ENCODE peak calls at places on chromosome 14, in eight cellular contexts. V is neural progenitor cell, U is K562, C is SK-N-SH, Q is GM23248, O is MM.1S, H is H1, W is mammary epithelial cell. P is an unnamed sample.

GRCh38 chr14:104930526-104931322 is 6.0 kb downstream of the PLD4 start:
- DNase-seq in V (no peak), U (no peak), C (no peak), Q (no peak), O (no peak), H (no peak), W (no peak), P (no peak)

GRCh38 chr14:81953419-81953818 is 419.8 kb upstream of the SEL1L start:
- DNase-seq in V (peak; percentile 67), U (no peak), C (no peak), Q (no peak), O (no peak), H (no peak), W (no peak), P (no peak)

GRCh38 chr14:68231832-68232642 is 412.5 kb downstream of the RAD51B start:
- DNase-seq in V (no peak), U (no peak), C (no peak), Q (peak; percentile 67), O (no peak), H (no peak), W (peak; percentile 35), P (no peak)

GRCh38 chr14:58770501-58770982 is 132.8 kb downstream of the DACT1 start:
- DNase-seq in V (no peak), U (no peak), C (no peak), Q (no peak), O (no peak), H (no peak), W (no peak), P (no peak)

GRCh38 chr14:49050836-49051235 is 535.3 kb downstream of the RPS29 start:
- DNase-seq in V (no peak), U (no peak), C (no peak), Q (peak; percentile 8), O (no peak), H (no peak), W (no peak), P (no peak)

GRCh38 chr14:26605602-26606001 is 7.8 kb upstream of the NOVA1 start:
- DNase-seq in V (peak; percentile 58), U (no peak), C (no peak), Q (no peak), O (no peak), H (no peak), W (no peak), P (no peak)

GRCh38 chr14:99252940-99253868 is 18.8 kb downstream of the BCL11B start:
- DNase-seq in V (no peak), U (no peak), C (no peak), Q (no peak), O (no peak), H (no peak), W (no peak), P (no peak)

GRCh38 chr14:27040552-27040951 is 442.7 kb upstream of the NOVA1 start:
- DNase-seq in V (no peak), U (no peak), C (no peak), Q (no peak), O (no peak), H (no peak), W (no peak), P (no peak)

GRCh38 chr14:68733086-68733621 is 59.7 kb downstream of the ZFP36L1 start:
- DNase-seq in V (no peak), U (no peak), C (no peak), Q (no peak), O (no peak), H (no peak), W (peak; percentile 48), P (no peak)

GRCh38 chr14:59107819-59108218 is 80.6 kb upstream of the DAAM1 start:
- DNase-seq in V (no peak), U (no peak), C (no peak), Q (no peak), O (peak; percentile 50), H (no peak), W (no peak), P (no peak)

GRCh38 chr14:53599221-53599945 is 357.2 kb downstream of the BMP4 start:
- DNase-seq in V (no peak), U (no peak), C (no peak), Q (no peak), O (no peak), H (no peak), W (no peak), P (no peak)

GRCh38 chr14:103537175-103537990 is 8.4 kb downstream of the TRMT61A start:
- DNase-seq in V (no peak), U (no peak), C (no peak), Q (peak; percentile 74), O (no peak), H (no peak), W (no peak), P (no peak)

GRCh38 chr14:34688470-34689206 is 25.8 kb downstream of the CFL2 start:
- DNase-seq in V (no peak), U (no peak), C (no peak), Q (no peak), O (no peak), H (no peak), W (no peak), P (no peak)

GRCh38 chr14:34692898-34693227 is 21.5 kb downstream of the CFL2 start:
- DNase-seq in V (no peak), U (no peak), C (no peak), Q (no peak), O (no peak), H (no peak), W (no peak), P (no peak)

GRCh38 chr14:34691173-34691572 is 23.2 kb downstream of the CFL2 start:
- DNase-seq in V (no peak), U (no peak), C (no peak), Q (no peak), O (no peak), H (no peak), W (no peak), P (no peak)

GRCh38 chr14:34692348-34692747 is 22.0 kb downstream of the CFL2 start:
- DNase-seq in V (no peak), U (no peak), C (no peak), Q (peak; percentile 47), O (no peak), H (no peak), W (no peak), P (no peak)

DNA sequence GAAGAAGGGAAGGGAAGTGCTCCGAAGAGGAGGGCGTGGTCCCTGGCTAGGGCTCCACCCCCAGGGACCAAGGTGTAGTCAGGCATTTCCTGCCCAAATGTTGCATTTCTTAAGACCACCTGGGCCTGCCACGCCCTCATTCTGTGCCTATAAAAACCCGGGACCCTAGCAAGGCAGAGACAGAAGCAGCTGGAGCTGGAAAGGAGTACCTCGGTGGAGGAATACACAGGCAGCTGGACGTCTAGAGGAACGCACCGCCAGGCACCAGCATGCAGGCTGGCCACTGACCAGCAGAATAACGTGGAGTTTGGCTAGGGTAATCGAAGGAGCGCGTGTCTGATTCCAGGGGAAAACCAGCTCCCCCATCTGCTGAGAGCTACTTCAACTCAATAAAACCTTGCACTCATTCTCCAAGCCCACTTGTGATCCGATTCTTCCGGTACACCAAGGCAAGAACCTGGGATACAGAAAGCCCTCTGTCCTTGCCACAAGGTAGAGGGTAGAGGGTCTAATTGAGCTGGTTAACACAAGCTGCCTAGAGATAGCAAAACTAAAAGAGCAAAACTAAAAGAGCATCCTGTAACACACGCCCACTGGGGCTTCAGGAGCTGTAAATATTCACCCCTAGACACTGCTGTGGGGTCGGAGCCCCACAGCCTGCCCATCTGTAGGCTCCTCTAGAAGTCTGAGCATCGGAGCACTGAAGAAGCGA is 21.0 kb downstream of the CFL2 start:
- DNase-seq in V (peak; percentile 16), U (peak; percentile 68), C (no peak), Q (peak; percentile 42), O (no peak), H (peak; percentile 70), W (peak; percentile 47), P (peak; percentile 37)
- H3K4me3 ChIP-seq in V (peak overlapping the region; percentile 24), U (peak overlapping the region; percentile 30), C (no peak overlapping the region), Q (peak overlapping the region; percentile 62), O (no peak overlapping the region), H (no peak overlapping the region), W (peak overlapping the region; percentile 22), P (peak overlapping the region; percentile 33)

DNA sequence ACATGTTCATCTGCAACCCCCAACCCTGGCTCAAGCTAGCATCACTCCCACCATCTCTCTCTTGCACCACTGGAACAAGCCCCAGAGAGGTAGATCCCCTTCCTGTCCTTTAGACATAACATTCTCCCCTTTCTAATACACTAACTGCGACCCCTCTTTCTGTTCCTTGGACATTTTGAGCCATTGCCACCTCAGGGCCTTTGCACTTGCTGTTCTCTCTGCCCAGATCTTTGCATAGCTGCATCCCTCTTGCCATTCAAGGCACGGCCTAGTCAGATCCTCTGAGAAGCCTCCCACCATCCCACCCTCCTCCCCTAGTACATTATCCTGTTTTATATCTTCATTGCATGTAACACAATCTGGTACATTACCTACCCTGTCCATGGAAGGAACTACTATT is 16.5 kb downstream of the FOXN3 start:
- DNase-seq in V (no peak), U (no peak), C (no peak), Q (no peak), O (no peak), H (no peak), W (no peak), P (no peak)
- H4K20me1 ChIP-seq in V (peaks cover 78% of the 10 kb centered on the region), U (no peaks in the 10 kb centered on the region), C (peaks cover 5% of the 10 kb centered on the region), Q (no peaks in the 10 kb centered on the region), O (no peaks in the 10 kb centered on the region), H (peaks cover 52% of the 10 kb centered on the region), W (no peaks in the 10 kb centered on the region), P (no peaks in the 10 kb centered on the region)

DNA sequence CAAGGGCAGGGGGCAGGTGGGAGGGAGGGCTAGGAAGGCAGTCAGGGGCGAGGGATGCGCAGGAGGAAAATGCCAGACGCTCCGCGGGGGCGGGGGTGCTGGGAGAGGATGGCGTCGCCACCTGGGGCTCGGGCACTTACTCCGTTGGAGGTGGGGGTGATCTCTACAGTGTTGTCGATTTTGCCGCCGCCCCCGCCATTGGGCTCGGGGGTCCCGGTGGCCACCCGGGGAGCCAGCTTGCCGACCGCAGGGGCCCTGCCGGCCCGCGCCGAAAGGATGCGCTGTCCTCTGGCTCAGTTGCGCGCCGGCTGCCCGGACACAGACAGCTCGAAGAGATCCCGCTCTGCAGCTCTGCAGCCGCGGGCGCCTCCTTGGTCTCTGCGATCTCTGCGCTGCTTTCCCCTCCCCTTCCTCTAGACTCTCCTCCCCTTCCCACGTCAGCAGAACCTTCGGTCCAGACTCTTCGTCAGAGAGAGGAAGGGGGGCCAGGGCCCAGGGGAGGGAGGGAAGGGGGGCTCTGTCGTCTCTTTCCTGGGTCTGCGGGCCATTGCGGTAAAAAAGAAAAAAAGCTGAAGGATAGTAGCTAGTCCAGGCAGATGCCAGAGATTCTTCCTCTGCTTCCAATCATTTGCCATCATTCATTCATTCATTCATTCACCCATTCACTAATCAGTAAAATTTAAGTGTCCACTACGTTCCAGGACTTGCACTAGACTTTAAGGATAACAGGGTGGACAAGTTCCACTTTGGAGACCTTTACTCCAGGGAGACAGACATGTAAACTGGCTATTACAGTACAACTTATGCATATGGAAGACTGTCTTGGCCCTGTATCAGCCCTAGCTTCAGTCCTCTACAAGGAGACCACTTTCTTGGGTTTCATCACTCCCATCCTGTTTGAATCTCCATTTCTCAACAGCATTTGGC is at the start of gene SLC22A17:
- DNase-seq in V (peak; percentile 91), U (peak; percentile 26), C (peak; percentile 93), Q (peak; percentile 97), O (no peak), H (no peak), W (peak; percentile 60), P (peak; percentile 13)
- H3K4me3 ChIP-seq in V (peak within 1 kb of the TSS; percentile 91), U (no peak within 1 kb of the TSS), C (peak within 1 kb of the TSS; percentile 81), Q (peak within 1 kb of the TSS; percentile 77), O (no peak within 1 kb of the TSS), H (peak within 1 kb of the TSS; percentile 74), W (peak within 1 kb of the TSS; percentile 31), P (peak within 1 kb of the TSS; percentile 50)

DNA sequence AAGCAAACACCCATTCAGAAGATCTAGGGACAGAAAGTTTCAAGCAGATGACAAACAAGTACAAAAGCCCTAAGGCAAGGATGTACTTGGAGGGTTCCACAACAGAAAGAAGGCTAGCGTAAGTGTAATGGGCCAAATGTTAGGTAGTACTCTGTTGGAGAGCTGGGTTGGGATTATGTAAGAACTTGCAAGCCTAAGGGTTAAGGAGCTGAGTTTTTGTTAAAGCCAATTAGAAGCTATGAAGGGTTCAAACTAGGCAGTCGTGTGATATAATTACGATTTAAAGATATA is 41.4 kb downstream of the HECTD1 start:
- DNase-seq in V (no peak), U (no peak), C (no peak), Q (peak; percentile 2), O (no peak), H (no peak), W (peak; percentile 8), P (no peak)
- H4K20me1 ChIP-seq in V (no peaks in the 10 kb centered on the region), U (no peaks in the 10 kb centered on the region), C (peaks cover 5% of the 10 kb centered on the region), Q (no peaks in the 10 kb centered on the region), O (no peaks in the 10 kb centered on the region), H (no peaks in the 10 kb centered on the region), W (no peaks in the 10 kb centered on the region), P (peaks cover under 1% of the 10 kb centered on the region)

P was measured in HCT116.